ENCODE peak calls at places on chromosome 21, in seven cellular contexts. L, O, J, N, H, V and U are unnamed samples.

GRCh38 chr21:29943885-29944284 is 4.1 kb upstream of the GRIK1 start:
- DNase-seq in H (no peak), J (peak; percentile 24), O (no peak), N (no peak), L (no peak), V (no peak), U (no peak)

GRCh38 chr21:44329086-44329889 is 9.9 kb downstream of the CFAP410 start:
- DNase-seq in N (no peak), O (no peak), V (no peak), J (no peak), H (no peak), L (peak; percentile 23), U (no peak)

GRCh38 chr21:21401444-21401843 is 403.2 kb downstream of the NCAM2 start:
- DNase-seq in V (no peak), J (no peak), O (no peak), L (no peak), H (no peak), N (no peak), U (no peak)

GRCh38 chr21:36807421-36808004 is 108.6 kb downstream of the SIM2 start:
- DNase-seq in H (no peak), O (no peak), L (no peak), V (no peak), N (no peak), J (no peak), U (no peak)

GRCh38 chr21:36188081-36188681 is 31.6 kb downstream of the DOP1B start:
- DNase-seq in V (no peak), N (no peak), O (no peak), J (no peak), H (no peak), L (no peak), U (no peak)

GRCh38 chr21:29340228-29340627 is 41.5 kb downstream of the BACH1 start:
- DNase-seq in J (no peak), H (no peak), L (no peak), O (no peak), N (no peak), V (no peak), U (no peak)

GRCh38 chr21:43938751-43939442 is 73.2 kb upstream of the TRAPPC10 start:
- DNase-seq in J (peak; percentile 91), O (peak; percentile 79), L (peak; percentile 43), H (peak; percentile 93), V (peak; percentile 73), N (peak; percentile 26), U (peak; percentile 80)

GRCh38 chr21:25995283-25995682 is 175.3 kb downstream of the APP start:
- DNase-seq in J (no peak), O (no peak), N (no peak), V (no peak), H (no peak), L (no peak), U (no peak)

GRCh38 chr21:33976082-33976979 is 60.7 kb upstream of the ATP5PO start:
- DNase-seq in N (peak; percentile 84), H (peak; percentile 76), L (no peak), O (peak; percentile 45), J (no peak), V (no peak), U (peak; percentile 79)

GRCh38 chr21:31656199-31657095 is 3.0 kb upstream of the SOD1 start:
- DNase-seq in N (no peak), V (no peak), O (peak; percentile 28), J (no peak), H (peak; percentile 82), L (no peak), U (no peak)

GRCh38 chr21:15908187-15908586 is 178.4 kb downstream of the USP25 start:
- DNase-seq in L (no peak), H (no peak), V (no peak), O (no peak), J (no peak), N (peak; percentile 14), U (no peak)

GRCh38 chr21:29145354-29145782 is 14.9 kb downstream of the MAP3K7CL start:
- DNase-seq in J (no peak), L (no peak), V (peak; percentile 87), O (no peak), N (peak; percentile 85), H (no peak), U (no peak)

GRCh38 chr21:45018131-45019075 is 56.0 kb upstream of the ADARB1 start:
- DNase-seq in V (no peak), H (peak; percentile 22), J (no peak), O (no peak), L (no peak), N (no peak), U (no peak)

GRCh38 chr21:45630066-45630694 is 13.3 kb upstream of the PCBP3 start:
- DNase-seq in N (no peak), V (no peak), J (no peak), L (no peak), H (no peak), O (no peak), U (peak; percentile 0)

GRCh38 chr21:45522986-45523385 is 19.3 kb downstream of the SLC19A1 start:
- DNase-seq in H (peak; percentile 0), L (no peak), O (no peak), V (no peak), N (no peak), J (no peak), U (no peak)

GRCh38 chr21:45313015-45313414 is 25.3 kb upstream of the POFUT2 start:
- DNase-seq in H (no peak), O (no peak), N (no peak), V (no peak), J (no peak), L (no peak), U (no peak)

GRCh38 chr21:45282283-45283018 is 5.2 kb downstream of the POFUT2 start:
- DNase-seq in J (no peak), N (no peak), H (no peak), V (no peak), L (no peak), O (no peak), U (no peak)

GRCh38 chr21:46150073-46150472 is 5.3 kb downstream of the FTCD start:
- DNase-seq in L (no peak), O (no peak), J (no peak), H (no peak), V (no peak), N (no peak), U (no peak)

GRCh38 chr21:27035791-27036190 is 68.9 kb upstream of the ADAMTS5 start:
- DNase-seq in J (no peak), O (no peak), H (no peak), V (peak; percentile 96), N (no peak), L (no peak), U (no peak)

GRCh38 chr21:44751799-44752636 is 40.6 kb upstream of the TSPEAR start:
- DNase-seq in H (no peak), N (no peak), L (no peak), V (no peak), J (no peak), O (no peak), U (no peak)

GRCh38 chr21:39562791-39563770 is 49.7 kb upstream of the B3GALT5 start:
- DNase-seq in V (peak; percentile 69), O (no peak), H (no peak), J (no peak), L (no peak), N (no peak), U (no peak)

GRCh38 chr21:29725025-29725736 is 214.6 kb downstream of the GRIK1 start:
- DNase-seq in N (no peak), H (no peak), V (no peak), L (no peak), O (no peak), J (no peak), U (no peak)

GRCh38 chr21:45328198-45329087 is 40.7 kb upstream of the POFUT2 start:
- DNase-seq in L (no peak), N (no peak), O (no peak), H (no peak), J (no peak), V (no peak), U (no peak)

GRCh38 chr21:37210799-37211198 is 56.3 kb downstream of the VPS26C start:
- DNase-seq in L (no peak), V (no peak), J (no peak), H (no peak), N (no peak), O (no peak), U (no peak)

GRCh38 chr21:43585924-43586411 is 73.3 kb downstream of the HSF2BP start:
- DNase-seq in O (no peak), L (no peak), H (no peak), N (peak; percentile 97), J (peak; percentile 49), V (no peak), U (no peak)

GRCh38 chr21:42439284-42440186 is 35.8 kb downstream of the UBASH3A start:
- DNase-seq in H (peak; percentile 56), J (no peak), L (no peak), V (no peak), O (peak; percentile 37), N (no peak), U (peak; percentile 80)

GRCh38 chr21:26849428-26850115 is 4.4 kb upstream of the ADAMTS1 start:
- DNase-seq in J (no peak), V (peak; percentile 80), L (no peak), N (no peak), H (no peak), O (no peak), U (no peak)